ENCODE peak calls at places on chromosome 17, in four cellular contexts. E is prostate gland, C is NCI-H748 treated with DMSO at 0.1 percent for 48 hours, K is glutamatergic neuron. X is an unnamed sample.

GRCh38 chr17:48542114-48542955 is 2.6 kb downstream of the HOXB2 start:
- DNase-seq in E (no peak), C (peak), K (no peak), X (peak)

GRCh38 chr17:44321246-44322120 is 3.1 kb downstream of the SLC25A39 start:
- DNase-seq in E (no peak), C (no peak), K (no peak), X (no peak)

GRCh38 chr17:12536472-12536871 is 129.2 kb upstream of the MYOCD start:
- DNase-seq in E (no peak), C (no peak), K (no peak), X (no peak)

GRCh38 chr17:51107666-51108227 is 12.9 kb downstream of the SPAG9 start:
- DNase-seq in E (no peak), C (no peak), K (no peak), X (no peak)

GRCh38 chr17:8485491-8485890 is 49.8 kb downstream of the NDEL1 start:
- DNase-seq in E (no peak), C (no peak), K (no peak), X (no peak)

GRCh38 chr17:80513892-80514291 is 30.7 kb upstream of the RPTOR start:
- DNase-seq in E (no peak), C (no peak), K (no peak), X (no peak)

GRCh38 chr17:81259058-81259605 is 20.0 kb downstream of the NDUFAF8 start:
- DNase-seq in E (no peak), C (no peak), K (no peak), X (no peak)

GRCh38 chr17:13931111-13931526 is 138.2 kb upstream of the COX10 start:
- DNase-seq in E (peak), C (no peak), K (no peak), X (no peak)

GRCh38 chr17:75468779-75469373 is 12.4 kb downstream of the TMEM94 start:
- DNase-seq in E (no peak), C (no peak), K (no peak), X (no peak)

GRCh38 chr17:2171725-2172446 is 117.0 kb downstream of the HIC1 start:
- DNase-seq in E (peak), C (no peak), K (peak), X (no peak)